ENCODE peak calls at places on chromosomes 12 and 14, in nine cellular contexts. C is uterus, O is neural progenitor cell, S is body of pancreas, T is tibial nerve, Y is endodermal cell, V is prostate gland, J is A549, R is heart left ventricle. H is an unnamed sample.

GRCh38 chr14:61435563-61436337 is 114.4 kb downstream of the PRKCH start:
- DNase-seq in J (no peak), O (no peak), V (no peak), S (no peak), R (no peak), C (no peak), Y (no peak), T (no peak), H (no peak)

GRCh38 chr12:75635606-75636444 is 124.4 kb upstream of the KRR1 start:
- DNase-seq in T (no peak), C (no peak), O (no peak), Y (no peak), V (no peak), S (no peak), R (no peak), J (peak; percentile 80), H (no peak)

GRCh38 chr12:117143008-117143532 is 43.9 kb upstream of the TESC start:
- DNase-seq in J (peak; percentile 99), O (no peak), T (no peak), Y (no peak), R (no peak), V (peak; percentile 53), C (no peak), S (peak; percentile 47), H (no peak)

GRCh38 chr14:60090864-60091519 is 731 bp upstream of the PCNX4 start:
- DNase-seq in V (peak; percentile 17), J (peak; percentile 58), C (peak; percentile 66), O (peak; percentile 49), T (peak; percentile 21), Y (peak; percentile 54), S (peak; percentile 64), R (peak; percentile 59), H (peak; percentile 54)

GRCh38 chr12:65892905-65893304 is 68.6 kb downstream of the HMGA2 start:
- DNase-seq in S (no peak), C (no peak), Y (peak; percentile 54), T (no peak), V (no peak), O (no peak), J (no peak), R (no peak), H (no peak)

GRCh38 chr14:71855399-71856036 is 76.7 kb upstream of the RGS6 start:
- DNase-seq in T (peak; percentile 62), R (peak; percentile 68), C (peak; percentile 16), O (peak; percentile 72), J (peak; percentile 64), Y (peak; percentile 92), V (no peak), S (peak; percentile 51), H (peak; percentile 76)

GRCh38 chr12:2013527-2014223 is 9.4 kb upstream of the DCP1B start:
- DNase-seq in T (no peak), O (no peak), S (no peak), V (no peak), J (no peak), Y (peak; percentile 56), C (peak; percentile 83), R (peak; percentile 80), H (no peak)

GRCh38 chr14:67602995-67603545 is 3.0 kb upstream of the PIGH start:
- DNase-seq in T (no peak), V (no peak), S (no peak), R (no peak), Y (no peak), J (no peak), C (no peak), O (no peak), H (no peak)

GRCh38 chr12:124392271-124392990 is 97.5 kb downstream of the RFLNA start:
- DNase-seq in R (peak; percentile 64), T (no peak), V (no peak), C (peak; percentile 56), S (no peak), Y (peak; percentile 94), J (peak; percentile 92), O (peak; percentile 55), H (no peak)

GRCh38 chr12:2240984-2241383 is 188.2 kb downstream of the CACNA1C start:
- DNase-seq in V (no peak), S (no peak), Y (no peak), J (no peak), R (no peak), O (no peak), T (no peak), C (no peak), H (no peak)

GRCh38 chr12:55806982-55807381 is 10.5 kb downstream of the SARNP start:
- DNase-seq in R (no peak), O (no peak), C (no peak), T (no peak), S (no peak), J (no peak), Y (no peak), V (no peak), H (no peak)

GRCh38 chr14:20215196-20215595 is 8.3 kb upstream of the OR11H6 start:
- DNase-seq in V (no peak), Y (no peak), C (no peak), J (no peak), O (no peak), S (no peak), T (no peak), R (no peak), H (no peak)

GRCh38 chr12:19830461-19830860 is 391.2 kb downstream of the AEBP2 start:
- DNase-seq in R (no peak), J (no peak), O (no peak), C (no peak), S (no peak), T (no peak), V (no peak), Y (no peak), H (no peak)

GRCh38 chr14:71244341-71244740 is 337.1 kb downstream of the PCNX1 start:
- DNase-seq in J (no peak), R (no peak), T (no peak), V (no peak), S (no peak), O (no peak), Y (no peak), C (no peak), H (no peak)

GRCh38 chr14:105204206-105204930 is 23.3 kb upstream of the NUDT14 start:
- DNase-seq in T (no peak), J (peak; percentile 46), V (no peak), C (no peak), Y (no peak), O (no peak), S (peak; percentile 89), R (peak; percentile 88), H (peak; percentile 78)

GRCh38 chr12:57837779-57838562 is 8.6 kb downstream of the CTDSP2 start:
- DNase-seq in R (peak; percentile 76), T (no peak), V (no peak), Y (peak; percentile 82), C (no peak), J (no peak), S (no peak), O (peak; percentile 61), H (no peak)

GRCh38 chr12:69555461-69555860 is 29.8 kb upstream of the CCT2 start:
- DNase-seq in O (no peak), C (no peak), S (no peak), Y (no peak), T (no peak), R (no peak), J (peak; percentile 51), V (no peak), H (no peak)

GRCh38 chr12:89695100-89695499 is 13.5 kb downstream of the ATP2B1 start:
- DNase-seq in T (no peak), C (no peak), Y (no peak), R (no peak), O (no peak), S (no peak), V (no peak), J (no peak), H (no peak)

GRCh38 chr14:90970167-90970600 is 90.3 kb downstream of the RPS6KA5 start:
- DNase-seq in C (no peak), R (no peak), Y (no peak), T (no peak), V (no peak), J (peak; percentile 29), O (no peak), S (no peak), H (no peak)

GRCh38 chr12:115752913-115753726 is 524.4 kb downstream of the MED13L start:
- DNase-seq in O (peak; percentile 76), Y (peak; percentile 78), T (no peak), R (peak; percentile 33), V (peak; percentile 87), S (peak; percentile 37), C (peak; percentile 58), J (peak; percentile 74), H (no peak)

DNA sequence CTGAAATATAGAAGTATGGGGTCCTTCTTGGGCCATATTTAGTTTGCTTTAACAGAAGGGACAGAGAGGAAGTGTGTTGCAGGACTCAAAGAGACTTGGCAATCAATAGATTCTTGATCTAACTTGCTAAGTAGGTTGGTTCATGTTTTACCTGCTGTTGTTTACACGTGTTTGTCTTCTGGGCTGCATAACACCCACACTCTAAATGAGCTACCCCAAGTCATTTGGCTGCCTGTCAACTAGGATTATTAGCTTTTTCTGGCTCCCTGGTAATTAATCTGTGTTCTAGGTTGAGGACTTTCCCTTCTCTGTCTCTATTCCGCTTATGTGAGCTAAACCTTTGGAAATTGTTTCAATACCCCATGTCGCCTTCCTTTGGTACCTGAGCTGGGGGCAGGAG is 10.1 kb upstream of the TBPL2 start:
- DNase-seq in T (no peak), C (no peak), O (no peak), S (no peak), V (no peak), J (no peak), R (no peak), Y (no peak), H (no peak)
- H3K4me1 ChIP-seq in T (peaks cover 3% of the 10 kb centered on the region), C (no peaks in the 10 kb centered on the region), O (peaks cover 12% of the 10 kb centered on the region), S (peaks cover 32% of the 10 kb centered on the region), V (no peaks in the 10 kb centered on the region), J (peaks cover 62% of the 10 kb centered on the region), R (peaks cover 14% of the 10 kb centered on the region), Y (peaks cover 17% of the 10 kb centered on the region), H (no peaks in the 10 kb centered on the region)

GRCh38 chr12:94297876-94298520 is 149.6 kb downstream of the PLXNC1 start:
- DNase-seq in Y (no peak), V (no peak), O (no peak), C (no peak), R (no peak), J (no peak), T (no peak), S (no peak), H (no peak)
- H3K4me3 ChIP-seq in Y (no peak overlapping the region), V (no peak overlapping the region), O (no peak overlapping the region), C (no peak overlapping the region), R (no peak overlapping the region), J (no peak overlapping the region), T (no peak overlapping the region), S (no peak overlapping the region), H (no peak overlapping the region)

DNA sequence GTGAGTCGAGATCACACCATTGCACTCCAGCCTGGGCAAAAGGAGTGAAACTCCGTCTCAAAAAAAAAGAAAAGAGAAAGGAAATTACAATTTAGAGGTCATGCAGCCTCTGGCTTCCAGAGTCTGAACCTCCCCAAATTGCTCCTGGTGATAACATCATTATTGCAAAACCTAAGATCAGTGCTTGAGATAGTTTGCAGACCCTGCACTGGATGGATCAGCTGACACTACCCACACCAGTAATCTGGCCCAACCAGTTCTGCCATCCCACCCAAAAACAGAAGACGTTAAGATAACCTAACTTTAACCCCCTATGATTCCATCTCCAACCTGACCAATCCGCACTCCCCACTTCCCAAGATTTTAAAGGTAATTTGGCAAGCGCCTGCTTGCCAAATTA is 353.7 kb upstream of the DIO2 start:
- DNase-seq in J (no peak), V (no peak), C (no peak), Y (no peak), S (no peak), T (no peak), R (no peak), O (no peak), H (no peak)
- TF ChIP-seq CTCF in J (no peak), V (no peak), C (no peak), Y (no peak), S (no peak), T (no peak), R (no peak), O (no peak), H (no peak)

GRCh38 chr14:22296088-22296487 is 292.9 kb downstream of the DAD1 start:
- DNase-seq in Y (no peak), C (no peak), O (no peak), S (no peak), V (no peak), J (no peak), R (no peak), T (no peak), H (no peak)
- H3K4me1 ChIP-seq in Y (no peaks in the 10 kb centered on the region), C (no peaks in the 10 kb centered on the region), O (peaks cover 10% of the 10 kb centered on the region), S (no peaks in the 10 kb centered on the region), V (peaks cover 3% of the 10 kb centered on the region), J (peaks cover 30% of the 10 kb centered on the region), R (no peaks in the 10 kb centered on the region), T (no peaks in the 10 kb centered on the region), H (no peaks in the 10 kb centered on the region)

H was measured in Peyer's patch.